ENCODE peak calls at places on chromosome 16, in six cellular contexts. E is HCT116, O is GM12878, Q is HepG2, N is K562, R is H1. G is an unnamed sample.

GRCh38 chr16:24518498-24518897 is 20.9 kb upstream of the RBBP6 start:
- DNase-seq in N (no peak), R (no peak), Q (no peak), O (no peak), E (no peak), G (no peak)

GRCh38 chr16:69917311-69917710 is 33.8 kb upstream of the CLEC18A start:
- DNase-seq in R (no peak), N (no peak), E (no peak), Q (no peak), O (no peak), G (no peak)

GRCh38 chr16:53821487-53821886 is 117.5 kb downstream of the FTO start:
- DNase-seq in E (no peak), N (no peak), O (no peak), Q (no peak), R (no peak), G (no peak)

GRCh38 chr16:78034530-78034929 is 12.2 kb downstream of the CLEC3A start:
- DNase-seq in N (no peak), R (no peak), E (no peak), O (no peak), Q (no peak), G (no peak)

GRCh38 chr16:49698416-49698815 is 157.5 kb downstream of the ZNF423 start:
- DNase-seq in N (peak; percentile 59), R (no peak), E (no peak), O (no peak), Q (no peak), G (no peak)

GRCh38 chr16:58481931-58482330 is 18.0 kb upstream of the NDRG4 start:
- DNase-seq in O (no peak), N (no peak), E (no peak), R (no peak), Q (no peak), G (no peak)

GRCh38 chr16:70653809-70654771 is 7.7 kb downstream of the IL34 start:
- DNase-seq in Q (peak; percentile 86), O (peak; percentile 44), E (peak; percentile 67), N (peak; percentile 75), R (peak; percentile 44), G (peak; percentile 80)

GRCh38 chr16:64751906-64752305 is 370.0 kb downstream of the CDH11 start:
- DNase-seq in R (no peak), E (no peak), O (no peak), N (no peak), Q (no peak), G (no peak)

GRCh38 chr16:70789231-70789926 is 11.6 kb downstream of the VAC14 start:
- DNase-seq in O (no peak), N (no peak), R (no peak), Q (no peak), E (no peak), G (no peak)

GRCh38 chr16:84577034-84577803 is 40.7 kb downstream of the COTL1 start:
- DNase-seq in E (peak; percentile 58), R (no peak), N (no peak), O (no peak), Q (no peak), G (no peak)

GRCh38 chr16:57266531-57267268 is 17.8 kb downstream of the PLLP start:
- DNase-seq in N (peak; percentile 32), O (no peak), E (no peak), Q (no peak), R (no peak), G (no peak)

GRCh38 chr16:27802664-27803450 is 252.9 kb downstream of the KATNIP start:
- DNase-seq in N (no peak), O (no peak), E (no peak), Q (no peak), R (no peak), G (no peak)

GRCh38 chr16:9241177-9241576 is 149.7 kb downstream of the HAPSTR1 start:
- DNase-seq in E (no peak), N (no peak), R (no peak), Q (no peak), O (no peak), G (no peak)

GRCh38 chr16:69840975-69841374 is 78.8 kb downstream of the WWP2 start:
- DNase-seq in E (no peak), O (no peak), N (no peak), R (no peak), Q (no peak), G (no peak)

GRCh38 chr16:84689126-84689525 is 10.7 kb upstream of the USP10 start:
- DNase-seq in R (no peak), Q (no peak), E (no peak), O (no peak), N (no peak), G (no peak)

GRCh38 chr16:26665166-26665939 is 401.4 kb upstream of the C16orf82 start:
- DNase-seq in N (no peak), E (no peak), O (no peak), Q (no peak), R (no peak), G (no peak)

GRCh38 chr16:73503093-73503492 is 455.2 kb upstream of the ZFHX3 start:
- DNase-seq in R (no peak), O (no peak), N (no peak), Q (no peak), E (no peak), G (no peak)

GRCh38 chr16:31010539-31010938 is at the start of gene STX1B:
- DNase-seq in Q (no peak), R (no peak), O (no peak), E (no peak), N (no peak), G (no peak)

GRCh38 chr16:17258848-17259713 is 211.7 kb downstream of the XYLT1 start:
- DNase-seq in O (peak; percentile 79), R (no peak), Q (no peak), E (no peak), N (peak; percentile 45), G (no peak)

GRCh38 chr16:13939821-13940220 is 19.9 kb downstream of the ERCC4 start:
- DNase-seq in Q (no peak), E (no peak), O (no peak), N (no peak), R (no peak), G (no peak)

GRCh38 chr16:4660454-4661007 is 32.8 kb upstream of the NUDT16L1 start:
- DNase-seq in N (no peak), Q (peak; percentile 84), E (no peak), R (no peak), O (no peak), G (no peak)

GRCh38 chr16:85715169-85716015 is 26.6 kb upstream of the GINS2 start:
- DNase-seq in O (no peak), N (no peak), R (no peak), E (no peak), Q (no peak), G (peak; percentile 43)

GRCh38 chr16:74448990-74449389 is 27.7 kb upstream of the CLEC18B start:
- DNase-seq in Q (no peak), N (peak; percentile 5), E (peak; percentile 63), R (no peak), O (no peak), G (no peak)

GRCh38 chr16:75379911-75380847 is 53.1 kb downstream of the CFDP1 start:
- DNase-seq in Q (no peak), R (no peak), O (peak; percentile 60), E (no peak), N (no peak), G (no peak)

GRCh38 chr16:1723450-1724147 is 17.6 kb downstream of the MAPK8IP3 start:
- DNase-seq in Q (peak; percentile 37), R (no peak), N (peak; percentile 55), O (no peak), E (no peak), G (no peak)

DNA sequence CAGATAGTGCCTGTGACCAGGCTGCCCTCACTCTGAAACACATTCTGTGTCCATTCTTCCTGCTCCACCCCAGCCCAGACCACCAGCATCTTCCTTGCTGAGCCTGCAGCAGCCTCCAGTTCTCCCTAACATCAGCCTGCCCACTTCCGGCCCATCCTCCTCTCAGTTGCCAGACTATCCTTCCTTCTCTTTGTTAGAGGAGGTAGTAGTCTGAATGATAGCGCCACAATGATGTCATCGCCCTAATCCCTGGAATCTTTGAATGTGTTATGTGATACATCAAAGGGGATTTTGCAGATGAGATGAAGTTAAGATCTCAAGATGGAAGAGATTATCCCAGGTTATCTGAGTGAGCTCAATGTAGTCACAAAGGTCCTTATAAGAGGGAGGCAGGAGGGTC is 3.2 kb upstream of the ZDHHC1 start:
- DNase-seq in R (no peak), O (no peak), E (no peak), Q (no peak), N (no peak), G (no peak)
- TF ChIP-seq ZNF274 in R (no peak), O (no peak), E (no peak), Q (no peak), N (no peak), G (no peak)

GRCh38 chr16:11990672-11991390 is 14.3 kb downstream of the SNX29 start:
- DNase-seq in R (no peak), Q (no peak), E (no peak), N (no peak), O (no peak), G (no peak)
- TF ChIP-seq ZNF274 in R (no peak), Q (no peak), E (no peak), N (no peak), O (no peak), G (no peak)

DNA sequence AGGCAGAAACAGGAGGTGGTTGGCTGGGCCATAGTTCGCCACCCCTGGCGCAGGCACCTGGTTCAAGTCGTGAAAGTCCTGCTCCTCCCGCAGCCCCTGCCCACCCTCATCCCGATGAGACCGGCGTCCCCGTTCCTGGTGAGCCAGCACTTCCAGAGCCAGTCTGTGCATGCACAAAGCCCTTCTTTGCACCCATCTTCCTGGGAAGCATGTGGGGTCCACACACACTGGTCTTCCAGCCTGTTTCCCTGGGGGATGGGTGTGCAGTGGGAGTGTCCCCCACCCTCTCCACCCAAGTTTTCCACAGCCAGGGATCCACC is 1.6 kb upstream of the ZG16B start:
- DNase-seq in E (no peak), Q (no peak), R (no peak), N (no peak), O (no peak), G (no peak)
- TF ChIP-seq ZNF274 in E (no peak), Q (no peak), R (no peak), N (no peak), O (no peak), G (no peak)

GRCh38 chr16:12295395-12295794 is 318.9 kb downstream of the SNX29 start:
- DNase-seq in N (no peak), E (no peak), R (no peak), O (no peak), Q (no peak), G (no peak)

GRCh38 chr16:12293913-12294312 is 317.4 kb downstream of the SNX29 start:
- DNase-seq in N (no peak), E (no peak), R (no peak), O (no peak), Q (no peak), G (no peak)

GRCh38 chr16:12296406-12296805 is 319.9 kb downstream of the SNX29 start:
- DNase-seq in Q (no peak), O (no peak), R (no peak), E (no peak), N (no peak), G (no peak)

GRCh38 chr16:12293017-12293618 is 316.6 kb downstream of the SNX29 start:
- DNase-seq in E (no peak), O (no peak), R (no peak), Q (no peak), N (peak; percentile 52), G (no peak)

DNA sequence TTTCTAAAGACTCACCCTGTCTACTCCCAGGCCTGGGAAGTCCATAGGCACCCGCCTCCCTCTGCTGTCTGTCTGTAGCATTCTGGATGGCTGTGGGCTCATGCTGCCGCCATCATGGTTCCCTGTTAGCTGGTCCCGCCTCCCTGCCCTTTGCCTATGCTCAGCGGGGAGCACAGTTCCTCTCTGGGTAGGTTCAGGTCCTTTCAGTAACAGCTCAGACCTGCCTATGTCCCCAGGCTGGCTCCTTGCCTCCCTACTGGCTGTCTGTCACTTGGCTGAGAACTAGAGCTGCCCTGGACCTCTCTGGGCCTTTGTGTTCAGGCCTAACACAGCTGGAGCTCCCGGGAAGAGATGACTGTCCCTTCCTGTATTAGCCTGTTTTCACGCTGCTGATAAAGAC is 317.9 kb downstream of the SNX29 start:
- DNase-seq in R (no peak), O (no peak), Q (no peak), N (no peak), E (no peak), G (no peak)
- TF ChIP-seq ZNF274 in R (no peak), O (no peak), Q (no peak), N (no peak), E (no peak), G (no peak)

G was measured in NT2/D1.